ENCODE peak calls at places on chromosomes 6 and 20, in six cellular contexts. One of them, this sample, is unnamed.

GRCh38 chr20:8505817-8506216 is 373.8 kb downstream of the PLCB1 start:
- DNase-seq in MCF 10A: no peak
- DNase-seq in lung microvascular endothelial cell: no peak
- DNase-seq in HT1080: no peak
- DNase-seq in stimulated activated naive CD8-positive, alpha-beta T cell treated with anti-CD3 and anti-CD28 coated beads, Interleukin-15, Interleukin-2, amounts not matched to agents 100 U/mL and 50 U/mL, for 24 hours: no peak
- DNase-seq in aorta: no peak
- DNase-seq in this sample: no peak

GRCh38 chr20:61263084-61263695 is 11.1 kb downstream of the CDH4 start:
- DNase-seq in MCF 10A: peak
- DNase-seq in lung microvascular endothelial cell: peak
- DNase-seq in HT1080: peak
- DNase-seq in stimulated activated naive CD8-positive, alpha-beta T cell treated with anti-CD3 and anti-CD28 coated beads, Interleukin-15, Interleukin-2, amounts not matched to agents 100 U/mL and 50 U/mL, for 24 hours: peak
- DNase-seq in aorta: no peak
- DNase-seq in this sample: peak

GRCh38 chr20:51142448-51142847 is 119.5 kb upstream of the KCNG1 start:
- DNase-seq in MCF 10A: no peak
- DNase-seq in lung microvascular endothelial cell: no peak
- DNase-seq in HT1080: no peak
- DNase-seq in stimulated activated naive CD8-positive, alpha-beta T cell treated with anti-CD3 and anti-CD28 coated beads, Interleukin-15, Interleukin-2, amounts not matched to agents 100 U/mL and 50 U/mL, for 24 hours: no peak
- DNase-seq in aorta: no peak
- DNase-seq in this sample: no peak

GRCh38 chr6:157188213-157188612 is 135.1 kb downstream of the TMEM242 start:
- DNase-seq in MCF 10A: no peak
- DNase-seq in lung microvascular endothelial cell: no peak
- DNase-seq in HT1080: peak
- DNase-seq in stimulated activated naive CD8-positive, alpha-beta T cell treated with anti-CD3 and anti-CD28 coated beads, Interleukin-15, Interleukin-2, amounts not matched to agents 100 U/mL and 50 U/mL, for 24 hours: no peak
- DNase-seq in aorta: no peak
- DNase-seq in this sample: no peak

GRCh38 chr6:101231606-101232235 is 161.8 kb upstream of the GRIK2 start:
- DNase-seq in MCF 10A: peak
- DNase-seq in lung microvascular endothelial cell: no peak
- DNase-seq in HT1080: peak
- DNase-seq in stimulated activated naive CD8-positive, alpha-beta T cell treated with anti-CD3 and anti-CD28 coated beads, Interleukin-15, Interleukin-2, amounts not matched to agents 100 U/mL and 50 U/mL, for 24 hours: no peak
- DNase-seq in aorta: no peak
- DNase-seq in this sample: no peak

GRCh38 chr20:54257090-54257816 is 49.4 kb downstream of the PFDN4 start:
- DNase-seq in MCF 10A: peak
- DNase-seq in lung microvascular endothelial cell: no peak
- DNase-seq in HT1080: peak
- DNase-seq in stimulated activated naive CD8-positive, alpha-beta T cell treated with anti-CD3 and anti-CD28 coated beads, Interleukin-15, Interleukin-2, amounts not matched to agents 100 U/mL and 50 U/mL, for 24 hours: no peak
- DNase-seq in aorta: no peak
- DNase-seq in this sample: no peak

GRCh38 chr6:91298543-91299145 is 711.8 kb upstream of the MAP3K7 start:
- DNase-seq in MCF 10A: no peak
- DNase-seq in lung microvascular endothelial cell: no peak
- DNase-seq in HT1080: no peak
- DNase-seq in stimulated activated naive CD8-positive, alpha-beta T cell treated with anti-CD3 and anti-CD28 coated beads, Interleukin-15, Interleukin-2, amounts not matched to agents 100 U/mL and 50 U/mL, for 24 hours: no peak
- DNase-seq in aorta: no peak
- DNase-seq in this sample: no peak

GRCh38 chr6:74715362-74716068 is 490.3 kb downstream of the COL12A1 start:
- DNase-seq in MCF 10A: peak
- DNase-seq in lung microvascular endothelial cell: no peak
- DNase-seq in HT1080: peak
- DNase-seq in stimulated activated naive CD8-positive, alpha-beta T cell treated with anti-CD3 and anti-CD28 coated beads, Interleukin-15, Interleukin-2, amounts not matched to agents 100 U/mL and 50 U/mL, for 24 hours: no peak
- DNase-seq in aorta: no peak
- DNase-seq in this sample: no peak

GRCh38 chr6:17971128-17972073 is 16.0 kb downstream of the KIF13A start:
- DNase-seq in MCF 10A: peak
- DNase-seq in lung microvascular endothelial cell: peak
- DNase-seq in HT1080: peak
- DNase-seq in stimulated activated naive CD8-positive, alpha-beta T cell treated with anti-CD3 and anti-CD28 coated beads, Interleukin-15, Interleukin-2, amounts not matched to agents 100 U/mL and 50 U/mL, for 24 hours: no peak
- DNase-seq in aorta: no peak
- DNase-seq in this sample: no peak

GRCh38 chr6:167977717-167978467 is 19.6 kb upstream of the KIF25 start:
- DNase-seq in MCF 10A: no peak
- DNase-seq in lung microvascular endothelial cell: no peak
- DNase-seq in HT1080: no peak
- DNase-seq in stimulated activated naive CD8-positive, alpha-beta T cell treated with anti-CD3 and anti-CD28 coated beads, Interleukin-15, Interleukin-2, amounts not matched to agents 100 U/mL and 50 U/mL, for 24 hours: no peak
- DNase-seq in aorta: peak
- DNase-seq in this sample: no peak

GRCh38 chr20:32296412-32296811 is 19.0 kb downstream of the KIF3B start:
- DNase-seq in MCF 10A: no peak
- DNase-seq in lung microvascular endothelial cell: no peak
- DNase-seq in HT1080: no peak
- DNase-seq in stimulated activated naive CD8-positive, alpha-beta T cell treated with anti-CD3 and anti-CD28 coated beads, Interleukin-15, Interleukin-2, amounts not matched to agents 100 U/mL and 50 U/mL, for 24 hours: no peak
- DNase-seq in aorta: no peak
- DNase-seq in this sample: no peak

GRCh38 chr20:49712918-49713778 is 530 bp downstream of the B4GALT5 start:
- DNase-seq in MCF 10A: no peak
- DNase-seq in lung microvascular endothelial cell: peak
- DNase-seq in HT1080: peak
- DNase-seq in stimulated activated naive CD8-positive, alpha-beta T cell treated with anti-CD3 and anti-CD28 coated beads, Interleukin-15, Interleukin-2, amounts not matched to agents 100 U/mL and 50 U/mL, for 24 hours: peak
- DNase-seq in aorta: peak
- DNase-seq in this sample: no peak

This sample was measured in activated T-cell treated with anti-CD3 and anti-CD28 coated beads, Interleukin-2, amount 50 U/mL, for 24 hours.